ENCODE peak calls at places on chromosomes 6 and 20, in five cellular contexts. B is stomach, Q is fibroblast of lung, E is tibial artery, F is OCI-LY7. W is an unnamed sample.
A peak's percentile ranks its signal among the peaks of the same experiment; 100 is the strongest.

GRCh38 chr20:31260326-31260932 is 3.0 kb downstream of the DEFB115 start:
- DNase-seq in B (no peak), Q (no peak), E (no peak), F (peak; percentile 34), W (no peak)

GRCh38 chr6:27669278-27669797 is 196.4 kb upstream of the ZNF184 start:
- DNase-seq in B (no peak), Q (no peak), E (no peak), F (no peak), W (no peak)

GRCh38 chr6:7546383-7546782 is 4.9 kb downstream of the DSP start:
- DNase-seq in B (no peak), Q (no peak), E (no peak), F (no peak), W (no peak)

GRCh38 chr6:34531580-34532201 is 24.4 kb downstream of the SPDEF start:
- DNase-seq in B (no peak), Q (peak; percentile 83), E (peak; percentile 95), F (peak; percentile 49), W (peak; percentile 82)

GRCh38 chr20:57473246-57474042 is 51.5 kb downstream of the CTCFL start:
- DNase-seq in B (no peak), Q (peak; percentile 11), E (peak; percentile 66), F (peak; percentile 93), W (no peak)

GRCh38 chr6:29516108-29516507 is 28.4 kb upstream of the MAS1L start:
- DNase-seq in B (no peak), Q (peak; percentile 72), E (no peak), F (no peak), W (peak; percentile 94)

GRCh38 chr6:15457903-15458530 is 204.8 kb downstream of the DTNBP1 start:
- DNase-seq in B (no peak), Q (no peak), E (no peak), F (no peak), W (no peak)

GRCh38 chr6:91569071-91569470 is 982.2 kb upstream of the MAP3K7 start:
- DNase-seq in B (no peak), Q (peak; percentile 72), E (no peak), F (no peak), W (peak; percentile 16)

GRCh38 chr6:105253787-105254186 is 74.0 kb upstream of the POPDC3 start:
- DNase-seq in B (no peak), Q (no peak), E (no peak), F (no peak), W (no peak)

GRCh38 chr6:157098999-157099398 is 224.3 kb downstream of the TMEM242 start:
- DNase-seq in B (no peak), Q (no peak), E (no peak), F (no peak), W (no peak)

GRCh38 chr20:41391587-41392001 is 25.0 kb upstream of the EMILIN3 start:
- DNase-seq in B (no peak), Q (peak; percentile 52), E (no peak), F (no peak), W (no peak)

GRCh38 chr6:154874684-154875594 is 120.2 kb upstream of the TIAM2 start:
- DNase-seq in B (no peak), Q (no peak), E (no peak), F (no peak), W (no peak)

GRCh38 chr20:37936041-37936440 is 33.1 kb downstream of the VSTM2L start:
- DNase-seq in B (no peak), Q (no peak), E (no peak), F (no peak), W (no peak)

GRCh38 chr6:97958143-97958542 is 675.1 kb upstream of the MMS22L start:
- DNase-seq in B (no peak), Q (peak; percentile 66), E (no peak), F (no peak), W (no peak)

GRCh38 chr6:142377112-142377848 is 75.5 kb downstream of the ADGRG6 start:
- DNase-seq in B (peak; percentile 42), Q (peak; percentile 34), E (no peak), F (no peak), W (no peak)

GRCh38 chr20:41098703-41099250 is 38.6 kb upstream of the PLCG1 start:
- DNase-seq in B (no peak), Q (no peak), E (no peak), F (no peak), W (no peak)

GRCh38 chr6:113361014-113361645 is 496.0 kb upstream of the MARCKS start:
- DNase-seq in B (no peak), Q (peak; percentile 98), E (no peak), F (no peak), W (peak; percentile 87)

GRCh38 chr20:37901667-37902503 is 1.0 kb upstream of the VSTM2L start:
- DNase-seq in B (peak; percentile 53), Q (peak; percentile 72), E (no peak), F (peak; percentile 39), W (peak; percentile 72)

GRCh38 chr6:27139753-27140522 is 107.6 kb upstream of the PRSS16 start:
- DNase-seq in B (no peak), Q (peak; percentile 33), E (no peak), F (peak; percentile 80), W (no peak)

GRCh38 chr6:20817806-20818320 is 283.6 kb downstream of the CDKAL1 start:
- DNase-seq in B (no peak), Q (peak; percentile 32), E (no peak), F (no peak), W (no peak)

GRCh38 chr6:128739112-128739511 is 143.8 kb upstream of the LAMA2 start:
- DNase-seq in B (no peak), Q (no peak), E (no peak), F (no peak), W (no peak)

GRCh38 chr6:157834549-157834948 is 11.5 kb downstream of the SNX9 start:
- DNase-seq in B (no peak), Q (no peak), E (no peak), F (no peak), W (no peak)

GRCh38 chr20:41508335-41508734 is 109.8 kb downstream of the CHD6 start:
- DNase-seq in B (no peak), Q (no peak), E (no peak), F (no peak), W (no peak)

GRCh38 chr6:84150680-84151079 is 76.8 kb downstream of the CEP162 start:
- DNase-seq in B (no peak), Q (peak; percentile 74), E (no peak), F (no peak), W (peak; percentile 35)

GRCh38 chr6:30844118-30844535 is 40.2 kb upstream of the DDR1 start:
- DNase-seq in B (no peak), Q (peak; percentile 83), E (no peak), F (no peak), W (peak; percentile 24)

GRCh38 chr6:28489366-28490190 is 26.0 kb downstream of the GPX6 start:
- DNase-seq in B (peak; percentile 28), Q (peak; percentile 80), E (no peak), F (no peak), W (peak; percentile 79)

GRCh38 chr20:37729452-37729851 is 35.6 kb downstream of the CTNNBL1 start:
- DNase-seq in B (no peak), Q (no peak), E (no peak), F (no peak), W (no peak)

GRCh38 chr6:31385041-31385440 is 18.4 kb upstream of the MICA start:
- DNase-seq in B (no peak), Q (no peak), E (no peak), F (no peak), W (no peak)

DNA sequence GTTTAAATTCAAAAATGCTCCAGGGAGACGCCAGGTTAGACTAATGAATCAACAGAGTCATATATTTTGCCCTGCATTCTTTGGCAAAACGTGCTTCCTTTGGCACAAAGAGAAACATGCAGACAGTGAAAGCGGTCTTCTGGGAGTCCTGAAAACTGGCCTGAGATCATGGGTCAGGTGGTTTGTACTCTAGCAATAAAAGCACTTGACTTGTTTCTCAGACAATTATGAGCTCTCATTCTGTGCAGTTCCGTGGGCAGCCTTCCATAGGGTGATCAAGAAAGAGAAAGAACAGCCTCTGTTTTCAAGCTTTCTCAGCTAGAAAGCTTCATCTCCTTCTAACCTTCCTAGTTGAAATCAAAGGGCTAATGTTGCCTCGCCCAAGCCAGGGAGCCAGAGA is 62.7 kb upstream of the ISM1 start:
- DNase-seq in B (no peak), Q (no peak), E (no peak), F (no peak), W (no peak)
- H3K4me3 ChIP-seq in B (no peak overlapping the region), Q (no peak overlapping the region), E (peak overlapping the region; percentile 15), F (no peak overlapping the region), W (no peak overlapping the region)

GRCh38 chr6:116094041-116094440 is 6.6 kb upstream of the NT5DC1 start:
- DNase-seq in B (no peak), Q (peak; percentile 23), E (no peak), F (no peak), W (no peak)
- H3K27ac ChIP-seq in B (no peak overlapping the region), Q (no peak overlapping the region), E (peak overlapping the region; percentile 52), F (no peak overlapping the region), W (no peak overlapping the region)

GRCh38 chr20:43404880-43405279 is 52.8 kb upstream of the SRSF6 start:
- DNase-seq in B (no peak), Q (no peak), E (no peak), F (peak; percentile 2), W (no peak)
- TF ChIP-seq CTCF in B (no peak), Q (peak; percentile 7), E (no peak), F (peak; percentile 72), W (peak; percentile 18)

GRCh38 chr20:61724376-61724775 is 341.3 kb downstream of the TAF4 start:
- DNase-seq in B (no peak), Q (peak; percentile 18), E (no peak), F (no peak), W (no peak)

GRCh38 chr20:61723538-61724257 is 342.0 kb downstream of the TAF4 start:
- DNase-seq in B (no peak), Q (no peak), E (no peak), F (no peak), W (no peak)

GRCh38 chr20:61725966-61726365 is 339.7 kb downstream of the TAF4 start:
- DNase-seq in B (no peak), Q (no peak), E (no peak), F (no peak), W (no peak)

GRCh38 chr20:61726979-61727378 is 338.7 kb downstream of the TAF4 start:
- DNase-seq in B (no peak), Q (no peak), E (no peak), F (no peak), W (no peak)

GRCh38 chr20:61725145-61725544 is 340.5 kb downstream of the TAF4 start:
- DNase-seq in B (no peak), Q (no peak), E (no peak), F (no peak), W (no peak)
- H3K4me3 ChIP-seq in B (no peak overlapping the region), Q (no peak overlapping the region), E (no peak overlapping the region), F (no peak overlapping the region), W (no peak overlapping the region)

GRCh38 chr20:50151034-50151743 is 2.3 kb downstream of the PEDS1 start:
- DNase-seq in B (peak; percentile 73), Q (no peak), E (no peak), F (no peak), W (no peak)
- H3K27ac ChIP-seq in B (peak overlapping the region; percentile 97), Q (no peak overlapping the region), E (peak overlapping the region; percentile 84), F (no peak overlapping the region), W (peak overlapping the region; percentile 26)

W was measured in brain microvascular endothelial cell.